ENCODE peak calls at places on chromosomes 6 and 20, in nine cellular contexts. Y is aorta; F is CD4-positive, alpha-beta memory T cell; E is A673; N is left cardiac atrium; G is astrocyte of the spinal cord; T is neural crest cell; X is effector CD4-positive, alpha-beta T cell; D is A172. R is an unnamed sample.

GRCh38 chr6:60754879-60755278 is 1531.1 kb downstream of the KHDRBS2 start:
- DNase-seq in D (no peak), Y (no peak), F (no peak), N (no peak), T (no peak), X (no peak), G (no peak), E (no peak), R (no peak)

GRCh38 chr20:62628691-62629090 is 13.6 kb upstream of the SLCO4A1 start:
- DNase-seq in N (no peak), F (no peak), E (peak; percentile 50), Y (no peak), T (no peak), D (peak; percentile 59), X (no peak), G (no peak), R (no peak)

GRCh38 chr20:48668451-48668946 is 159.3 kb downstream of the PREX1 start:
- DNase-seq in D (peak; percentile 65), Y (no peak), E (no peak), T (no peak), X (no peak), G (peak; percentile 23), N (no peak), F (no peak), R (peak; percentile 94)

GRCh38 chr6:70738028-70738427 is 70.3 kb downstream of the SMAP1 start:
- DNase-seq in E (no peak), X (no peak), D (no peak), G (peak; percentile 9), F (no peak), Y (no peak), T (no peak), N (no peak), R (no peak)

GRCh38 chr6:26421259-26422144 is 18.8 kb upstream of the BTN3A3 start:
- DNase-seq in Y (peak; percentile 78), N (peak; percentile 62), F (peak; percentile 64), E (peak; percentile 95), X (peak; percentile 41), G (peak; percentile 94), D (peak; percentile 88), T (peak; percentile 46), R (peak; percentile 78)

GRCh38 chr20:17314262-17314661 is 87.4 kb downstream of the PCSK2 start:
- DNase-seq in N (no peak), G (no peak), T (no peak), D (no peak), E (peak; percentile 50), X (no peak), F (no peak), Y (no peak), R (no peak)

GRCh38 chr6:99138445-99138844 is 190.7 kb upstream of the FBXL4 start:
- DNase-seq in X (no peak), D (no peak), T (no peak), E (no peak), Y (no peak), G (no peak), N (no peak), F (no peak), R (no peak)

GRCh38 chr20:35954907-35955251 is 577 bp upstream of the SCAND1 start:
- DNase-seq in X (peak; percentile 25), D (peak; percentile 29), E (peak; percentile 35), Y (no peak), F (peak; percentile 73), G (peak; percentile 49), T (no peak), N (peak; percentile 28), R (no peak)

GRCh38 chr20:57203986-57204385 is 62.5 kb downstream of the BMP7 start:
- DNase-seq in Y (no peak), G (no peak), X (no peak), T (no peak), N (no peak), D (no peak), E (no peak), F (no peak), R (no peak)

GRCh38 chr6:32176476-32177181 is 745 bp upstream of the AGPAT1 start:
- DNase-seq in T (no peak), Y (peak; percentile 32), F (no peak), N (no peak), X (no peak), E (no peak), G (no peak), D (peak; percentile 37), R (no peak)

GRCh38 chr6:113287396-113287795 is 569.7 kb upstream of the MARCKS start:
- DNase-seq in Y (no peak), G (no peak), D (no peak), E (no peak), F (no peak), N (no peak), T (no peak), X (no peak), R (no peak)

GRCh38 chr6:148422085-148422484 is 79.4 kb downstream of the SASH1 start:
- DNase-seq in D (no peak), G (no peak), X (no peak), E (no peak), Y (no peak), T (no peak), N (no peak), F (no peak), R (no peak)

GRCh38 chr20:32183947-32184635 is 23.5 kb downstream of the PLAGL2 start:
- DNase-seq in G (no peak), D (no peak), T (no peak), F (no peak), N (no peak), E (no peak), X (no peak), Y (no peak), R (no peak)

GRCh38 chr6:43964659-43965570 is 162.3 kb downstream of the MRPL14 start:
- DNase-seq in D (no peak), Y (no peak), N (no peak), F (no peak), G (no peak), T (no peak), E (no peak), X (no peak), R (no peak)

GRCh38 chr20:32622585-32623468 is 37.7 kb upstream of the NOL4L start:
- DNase-seq in Y (no peak), X (no peak), D (peak; percentile 29), G (no peak), E (no peak), N (no peak), T (no peak), F (no peak), R (no peak)

GRCh38 chr6:136326038-136326561 is 36.5 kb upstream of the BCLAF1 start:
- DNase-seq in N (no peak), Y (no peak), F (no peak), D (no peak), X (no peak), T (no peak), E (no peak), G (peak; percentile 24), R (no peak)

GRCh38 chr20:58981564-58982364 is 708 bp downstream of the NELFCD start:
- DNase-seq in N (no peak), Y (no peak), G (peak; percentile 21), F (no peak), D (no peak), X (no peak), T (no peak), E (peak; percentile 25), R (peak; percentile 59)

GRCh38 chr6:3211681-3212080 is 15.8 kb downstream of the TUBB2B start:
- DNase-seq in X (no peak), D (peak; percentile 78), G (no peak), N (no peak), E (no peak), F (no peak), Y (peak; percentile 76), T (no peak), R (no peak)

GRCh38 chr20:37525810-37526209 is 1.9 kb downstream of the BLCAP start:
- DNase-seq in G (no peak), E (no peak), N (no peak), T (no peak), X (no peak), Y (no peak), F (no peak), D (no peak), R (no peak)

GRCh38 chr6:152552616-152553209 is 84.4 kb downstream of the SYNE1 start:
- DNase-seq in F (no peak), Y (peak; percentile 64), G (peak; percentile 73), T (peak; percentile 55), D (peak; percentile 55), E (peak; percentile 80), N (peak; percentile 66), X (peak; percentile 3), R (peak; percentile 75)